ENCODE peak calls at places on chromosomes 16 and 17, in four cellular contexts. One of them, this sample, is unnamed.

GRCh38 chr16:2009791-2010510 is at the start of gene ZNF598:
- DNase-seq in type B pancreatic cell: no peak
- DNase-seq in lower leg skin: peak; percentile 31
- DNase-seq in cardiac muscle cell: peak; percentile 94
- DNase-seq in this sample: peak; percentile 72

GRCh38 chr17:60139438-60140285 is 10.1 kb upstream of the CA4 start:
- DNase-seq in type B pancreatic cell: peak; percentile 85
- DNase-seq in lower leg skin: peak; percentile 39
- DNase-seq in cardiac muscle cell: peak; percentile 88
- DNase-seq in this sample: peak; percentile 89

GRCh38 chr17:37107406-37108083 is 158.8 kb downstream of the AATF start:
- DNase-seq in type B pancreatic cell: no peak
- DNase-seq in lower leg skin: no peak
- DNase-seq in cardiac muscle cell: no peak
- DNase-seq in this sample: peak; percentile 53

GRCh38 chr16:13342675-13343074 is 441.3 kb downstream of the SHISA9 start:
- DNase-seq in type B pancreatic cell: no peak
- DNase-seq in lower leg skin: no peak
- DNase-seq in cardiac muscle cell: no peak
- DNase-seq in this sample: no peak

GRCh38 chr17:7478276-7479138 is 924 bp downstream of the ZBTB4 start:
- DNase-seq in type B pancreatic cell: no peak
- DNase-seq in lower leg skin: no peak
- DNase-seq in cardiac muscle cell: peak; percentile 33
- DNase-seq in this sample: no peak

GRCh38 chr17:58586009-58586408 is 71.6 kb upstream of the MTMR4 start:
- DNase-seq in type B pancreatic cell: no peak
- DNase-seq in lower leg skin: no peak
- DNase-seq in cardiac muscle cell: no peak
- DNase-seq in this sample: no peak

GRCh38 chr17:82092995-82093751 is 4.9 kb downstream of the FASN start:
- DNase-seq in type B pancreatic cell: no peak
- DNase-seq in lower leg skin: no peak
- DNase-seq in cardiac muscle cell: no peak
- DNase-seq in this sample: no peak

GRCh38 chr17:80000955-80001354 is 34.7 kb downstream of the TBC1D16 start:
- DNase-seq in type B pancreatic cell: no peak
- DNase-seq in lower leg skin: no peak
- DNase-seq in cardiac muscle cell: no peak
- DNase-seq in this sample: no peak

GRCh38 chr17:77565166-77565565 is 393.3 kb upstream of the TNRC6C start:
- DNase-seq in type B pancreatic cell: no peak
- DNase-seq in lower leg skin: no peak
- DNase-seq in cardiac muscle cell: no peak
- DNase-seq in this sample: no peak

GRCh38 chr17:49450735-49451134 is 36.1 kb upstream of the PHB1 start:
- DNase-seq in type B pancreatic cell: no peak
- DNase-seq in lower leg skin: no peak
- DNase-seq in cardiac muscle cell: no peak
- DNase-seq in this sample: no peak

GRCh38 chr16:70306880-70307279 is 7.9 kb downstream of the DDX19B start:
- DNase-seq in type B pancreatic cell: no peak
- DNase-seq in lower leg skin: no peak
- DNase-seq in cardiac muscle cell: no peak
- DNase-seq in this sample: no peak

GRCh38 chr17:7845359-7846062 is 9.4 kb upstream of the TMEM88 start:
- DNase-seq in type B pancreatic cell: no peak
- DNase-seq in lower leg skin: peak; percentile 17
- DNase-seq in cardiac muscle cell: no peak
- DNase-seq in this sample: no peak

GRCh38 chr16:10668322-10669045 is 26.2 kb downstream of the TEKT5 start:
- DNase-seq in type B pancreatic cell: no peak
- DNase-seq in lower leg skin: no peak
- DNase-seq in cardiac muscle cell: peak; percentile 10
- DNase-seq in this sample: peak; percentile 77

GRCh38 chr17:3964203-3965122 is at the start of gene ATP2A3:
- DNase-seq in type B pancreatic cell: no peak
- DNase-seq in lower leg skin: no peak
- DNase-seq in cardiac muscle cell: peak; percentile 31
- DNase-seq in this sample: no peak

GRCh38 chr17:40901981-40902862 is 17.2 kb upstream of the KRT20 start:
- DNase-seq in type B pancreatic cell: no peak
- DNase-seq in lower leg skin: no peak
- DNase-seq in cardiac muscle cell: no peak
- DNase-seq in this sample: no peak

GRCh38 chr16:25109643-25110042 is 1.9 kb upstream of the LCMT1 start:
- DNase-seq in type B pancreatic cell: no peak
- DNase-seq in lower leg skin: peak; percentile 50
- DNase-seq in cardiac muscle cell: no peak
- DNase-seq in this sample: no peak

GRCh38 chr16:15539197-15539596 is 103.8 kb downstream of the MARF1 start:
- DNase-seq in type B pancreatic cell: no peak
- DNase-seq in lower leg skin: no peak
- DNase-seq in cardiac muscle cell: peak; percentile 41
- DNase-seq in this sample: peak; percentile 68

GRCh38 chr17:75367312-75367711 is 38.2 kb downstream of the GRB2 start:
- DNase-seq in type B pancreatic cell: no peak
- DNase-seq in lower leg skin: no peak
- DNase-seq in cardiac muscle cell: no peak
- DNase-seq in this sample: no peak

GRCh38 chr17:60372790-60373483 is 19.0 kb downstream of the USP32 start:
- DNase-seq in type B pancreatic cell: no peak
- DNase-seq in lower leg skin: no peak
- DNase-seq in cardiac muscle cell: no peak
- DNase-seq in this sample: no peak

GRCh38 chr16:54077412-54077821 is 209.2 kb downstream of the IRX3 start:
- DNase-seq in type B pancreatic cell: no peak
- DNase-seq in lower leg skin: no peak
- DNase-seq in cardiac muscle cell: no peak
- DNase-seq in this sample: no peak

GRCh38 chr16:53502331-53503269 is at the start of gene AKTIP:
- DNase-seq in type B pancreatic cell: no peak
- DNase-seq in lower leg skin: no peak
- DNase-seq in cardiac muscle cell: peak; percentile 35
- DNase-seq in this sample: peak; percentile 54

GRCh38 chr16:69503244-69503643 is 62.5 kb upstream of the NFAT5 start:
- DNase-seq in type B pancreatic cell: no peak
- DNase-seq in lower leg skin: no peak
- DNase-seq in cardiac muscle cell: no peak
- DNase-seq in this sample: no peak

GRCh38 chr17:33494156-33494555 is 201.1 kb upstream of the ASIC2 start:
- DNase-seq in type B pancreatic cell: no peak
- DNase-seq in lower leg skin: no peak
- DNase-seq in cardiac muscle cell: no peak
- DNase-seq in this sample: no peak

GRCh38 chr16:31880322-31880979 is 6.8 kb downstream of the ZNF267 start:
- DNase-seq in type B pancreatic cell: no peak
- DNase-seq in lower leg skin: no peak
- DNase-seq in cardiac muscle cell: no peak
- DNase-seq in this sample: no peak

GRCh38 chr17:55420776-55421178 is 858 bp downstream of the MMD start:
- DNase-seq in type B pancreatic cell: no peak
- DNase-seq in lower leg skin: peak; percentile 38
- DNase-seq in cardiac muscle cell: peak; percentile 62
- DNase-seq in this sample: no peak

GRCh38 chr17:7438656-7439460 is 454 bp upstream of the FGF11 start:
- DNase-seq in type B pancreatic cell: no peak
- DNase-seq in lower leg skin: no peak
- DNase-seq in cardiac muscle cell: no peak
- DNase-seq in this sample: no peak

GRCh38 chr17:82966415-82966814 is 113.0 kb upstream of the METRNL start:
- DNase-seq in type B pancreatic cell: no peak
- DNase-seq in lower leg skin: no peak
- DNase-seq in cardiac muscle cell: no peak
- DNase-seq in this sample: peak; percentile 17

DNA sequence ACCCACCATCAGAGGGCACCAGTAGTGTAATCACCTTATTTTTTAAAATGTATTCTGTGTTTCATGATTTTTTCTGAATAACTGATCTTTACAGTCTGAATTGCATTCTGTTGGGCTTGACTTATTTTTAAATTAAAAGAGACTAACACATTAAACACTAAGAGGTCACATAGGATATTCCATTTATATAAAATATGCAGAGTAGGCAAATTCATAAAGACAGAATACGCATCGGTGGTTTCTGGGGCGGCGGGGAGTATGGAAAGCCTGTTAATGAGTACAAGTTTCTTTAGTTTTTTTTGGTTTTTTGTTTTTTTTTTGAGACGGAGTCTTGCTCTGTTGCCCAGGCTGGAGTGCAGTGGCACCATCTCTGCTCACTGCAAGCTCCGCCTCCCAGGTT is 366.3 kb downstream of the WWOX start:
- DNase-seq in type B pancreatic cell: no peak
- DNase-seq in lower leg skin: no peak
- DNase-seq in cardiac muscle cell: no peak
- DNase-seq in this sample: no peak
- TF ChIP-seq CTCF in type B pancreatic cell: no peak
- TF ChIP-seq CTCF in lower leg skin: no peak
- TF ChIP-seq CTCF in cardiac muscle cell: no peak
- TF ChIP-seq CTCF in this sample: no peak

GRCh38 chr17:39276113-39276512 is 50.4 kb upstream of the STAC2 start:
- DNase-seq in type B pancreatic cell: no peak
- DNase-seq in lower leg skin: no peak
- DNase-seq in cardiac muscle cell: no peak
- DNase-seq in this sample: no peak
- TF ChIP-seq CTCF in type B pancreatic cell: no peak
- TF ChIP-seq CTCF in lower leg skin: no peak
- TF ChIP-seq CTCF in cardiac muscle cell: no peak
- TF ChIP-seq CTCF in this sample: no peak

GRCh38 chr17:15379659-15380058 is 38.3 kb upstream of the TEKT3 start:
- DNase-seq in type B pancreatic cell: no peak
- DNase-seq in lower leg skin: no peak
- DNase-seq in cardiac muscle cell: no peak
- DNase-seq in this sample: no peak

GRCh38 chr17:15378243-15378642 is 36.8 kb upstream of the TEKT3 start:
- DNase-seq in type B pancreatic cell: no peak
- DNase-seq in lower leg skin: no peak
- DNase-seq in cardiac muscle cell: no peak
- DNase-seq in this sample: no peak

GRCh38 chr17:15377608-15378007 is 36.2 kb upstream of the TEKT3 start:
- DNase-seq in type B pancreatic cell: no peak
- DNase-seq in lower leg skin: no peak
- DNase-seq in cardiac muscle cell: peak; percentile 3
- DNase-seq in this sample: no peak

GRCh38 chr17:15380447-15380846 is 39.0 kb upstream of the TEKT3 start:
- DNase-seq in type B pancreatic cell: no peak
- DNase-seq in lower leg skin: no peak
- DNase-seq in cardiac muscle cell: no peak
- DNase-seq in this sample: no peak

DNA sequence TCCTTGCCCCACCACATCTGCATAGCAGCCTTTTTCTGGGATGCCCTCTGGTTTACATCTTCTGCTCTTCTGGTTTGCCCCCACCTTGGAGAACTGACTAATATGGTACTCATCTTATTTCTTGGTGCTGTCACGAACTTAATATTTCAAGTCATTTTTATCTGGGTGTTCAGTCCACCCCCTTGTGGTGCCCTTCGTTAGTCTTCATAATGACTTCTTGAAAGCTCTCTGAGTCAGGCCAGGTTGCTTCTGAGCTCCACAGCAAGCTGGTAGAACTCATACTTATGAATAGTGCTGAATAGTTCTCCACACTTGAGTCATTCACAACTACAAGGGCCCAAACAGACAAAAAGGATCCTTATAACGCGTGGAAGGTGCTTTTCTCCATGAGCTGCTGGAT is 35.8 kb upstream of the TEKT3 start:
- DNase-seq in type B pancreatic cell: no peak
- DNase-seq in lower leg skin: no peak
- DNase-seq in cardiac muscle cell: no peak
- DNase-seq in this sample: no peak
- TF ChIP-seq CTCF in type B pancreatic cell: no peak
- TF ChIP-seq CTCF in lower leg skin: no peak
- TF ChIP-seq CTCF in cardiac muscle cell: peak; percentile 16
- TF ChIP-seq CTCF in this sample: no peak

GRCh38 chr16:3086596-3087242 is 12.4 kb downstream of the ZSCAN10 start:
- DNase-seq in type B pancreatic cell: no peak
- DNase-seq in lower leg skin: no peak
- DNase-seq in cardiac muscle cell: no peak
- DNase-seq in this sample: no peak

GRCh38 chr16:3088450-3088849 is 10.6 kb downstream of the ZSCAN10 start:
- DNase-seq in type B pancreatic cell: no peak
- DNase-seq in lower leg skin: no peak
- DNase-seq in cardiac muscle cell: no peak
- DNase-seq in this sample: no peak

GRCh38 chr16:3085868-3086595 is 13.1 kb downstream of the ZSCAN10 start:
- DNase-seq in type B pancreatic cell: no peak
- DNase-seq in lower leg skin: no peak
- DNase-seq in cardiac muscle cell: no peak
- DNase-seq in this sample: no peak

GRCh38 chr16:3087836-3088235 is 11.3 kb downstream of the ZSCAN10 start:
- DNase-seq in type B pancreatic cell: no peak
- DNase-seq in lower leg skin: no peak
- DNase-seq in cardiac muscle cell: no peak
- DNase-seq in this sample: no peak

DNA sequence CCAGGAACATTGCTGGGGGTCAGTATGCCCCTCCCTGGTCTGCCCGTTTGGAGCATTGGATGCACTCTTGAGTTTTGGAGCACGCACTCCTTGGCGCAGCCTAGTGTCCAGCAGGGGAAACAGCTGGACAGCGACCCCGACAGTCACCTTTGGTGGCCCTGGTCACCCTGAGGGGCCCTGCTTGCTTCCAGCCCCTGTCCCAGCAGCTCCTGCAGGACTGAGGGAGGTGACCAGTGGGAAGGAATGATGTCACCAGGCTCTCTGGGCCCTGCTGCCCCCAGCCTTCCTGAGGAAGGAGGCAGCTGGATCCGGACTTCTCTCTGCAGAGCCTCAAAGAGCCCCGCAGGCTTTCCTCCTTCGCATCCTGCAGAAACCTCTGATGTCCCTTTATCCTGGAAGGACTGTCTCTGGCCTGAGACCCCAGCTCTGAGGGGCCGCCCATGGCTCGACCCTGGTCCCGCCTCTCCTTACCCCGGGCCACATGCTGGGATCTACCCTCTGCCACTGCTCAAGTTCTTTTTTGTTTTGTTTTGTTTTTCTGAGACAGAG is 11.8 kb downstream of the ZSCAN10 start:
- DNase-seq in type B pancreatic cell: no peak
- DNase-seq in lower leg skin: no peak
- DNase-seq in cardiac muscle cell: peak; percentile 24
- DNase-seq in this sample: peak; percentile 65
- TF ChIP-seq CTCF in type B pancreatic cell: peak; percentile 38
- TF ChIP-seq CTCF in lower leg skin: no peak
- TF ChIP-seq CTCF in cardiac muscle cell: peak; percentile 46
- TF ChIP-seq CTCF in this sample: peak; percentile 54

This sample was measured in H9.